ENCODE peak calls at places on chromosomes 13 and 19, in nine cellular contexts. One of them, this sample, is unnamed.

GRCh38 chr13:30673669-30674521 is 56.2 kb downstream of the USPL1 start:
- DNase-seq in stimulated activated CD4-positive, alpha-beta T cell treated with anti-CD3 and anti-CD28 coated beads, Interleukin-2, amount 100 ng/mL, for 4 hours: peak
- DNase-seq in GOT3: peak
- DNase-seq in T1000: peak
- DNase-seq in NCI-H1694: peak
- DNase-seq in fibroblast of lung: peak
- DNase-seq in MM.1S: peak
- DNase-seq in RPMI7951: peak
- DNase-seq in GM13976: peak
- DNase-seq in this sample: peak

GRCh38 chr19:7636691-7637373 is at the start of gene STXBP2:
- DNase-seq in stimulated activated CD4-positive, alpha-beta T cell treated with anti-CD3 and anti-CD28 coated beads, Interleukin-2, amount 100 ng/mL, for 4 hours: peak
- DNase-seq in GOT3: no peak
- DNase-seq in T1000: peak
- DNase-seq in NCI-H1694: no peak
- DNase-seq in fibroblast of lung: no peak
- DNase-seq in MM.1S: peak
- DNase-seq in RPMI7951: no peak
- DNase-seq in GM13976: peak
- DNase-seq in this sample: no peak

GRCh38 chr19:44719262-44719701 is 20.3 kb downstream of the CEACAM16 start:
- DNase-seq in stimulated activated CD4-positive, alpha-beta T cell treated with anti-CD3 and anti-CD28 coated beads, Interleukin-2, amount 100 ng/mL, for 4 hours: no peak
- DNase-seq in GOT3: no peak
- DNase-seq in T1000: no peak
- DNase-seq in NCI-H1694: no peak
- DNase-seq in fibroblast of lung: no peak
- DNase-seq in MM.1S: no peak
- DNase-seq in RPMI7951: no peak
- DNase-seq in GM13976: no peak
- DNase-seq in this sample: no peak

GRCh38 chr19:12567951-12568350 is 16.7 kb upstream of the ZNF564 start:
- DNase-seq in stimulated activated CD4-positive, alpha-beta T cell treated with anti-CD3 and anti-CD28 coated beads, Interleukin-2, amount 100 ng/mL, for 4 hours: no peak
- DNase-seq in GOT3: no peak
- DNase-seq in T1000: no peak
- DNase-seq in NCI-H1694: no peak
- DNase-seq in fibroblast of lung: no peak
- DNase-seq in MM.1S: no peak
- DNase-seq in RPMI7951: no peak
- DNase-seq in GM13976: no peak
- DNase-seq in this sample: no peak

GRCh38 chr19:802888-803561 is 5.8 kb downstream of the PTBP1 start:
- DNase-seq in stimulated activated CD4-positive, alpha-beta T cell treated with anti-CD3 and anti-CD28 coated beads, Interleukin-2, amount 100 ng/mL, for 4 hours: no peak
- DNase-seq in GOT3: no peak
- DNase-seq in T1000: no peak
- DNase-seq in NCI-H1694: no peak
- DNase-seq in fibroblast of lung: peak
- DNase-seq in MM.1S: no peak
- DNase-seq in RPMI7951: no peak
- DNase-seq in GM13976: no peak
- DNase-seq in this sample: no peak

GRCh38 chr19:31385744-31386143 is 36.5 kb upstream of the TSHZ3 start:
- DNase-seq in stimulated activated CD4-positive, alpha-beta T cell treated with anti-CD3 and anti-CD28 coated beads, Interleukin-2, amount 100 ng/mL, for 4 hours: no peak
- DNase-seq in GOT3: no peak
- DNase-seq in T1000: no peak
- DNase-seq in NCI-H1694: no peak
- DNase-seq in fibroblast of lung: no peak
- DNase-seq in MM.1S: no peak
- DNase-seq in RPMI7951: no peak
- DNase-seq in GM13976: no peak
- DNase-seq in this sample: no peak

GRCh38 chr13:78816592-78816991 is 157.6 kb upstream of the OBI1 start:
- DNase-seq in stimulated activated CD4-positive, alpha-beta T cell treated with anti-CD3 and anti-CD28 coated beads, Interleukin-2, amount 100 ng/mL, for 4 hours: no peak
- DNase-seq in GOT3: no peak
- DNase-seq in T1000: no peak
- DNase-seq in NCI-H1694: no peak
- DNase-seq in fibroblast of lung: no peak
- DNase-seq in MM.1S: no peak
- DNase-seq in RPMI7951: no peak
- DNase-seq in GM13976: no peak
- DNase-seq in this sample: no peak

GRCh38 chr19:55257461-55258411 is 1.1 kb downstream of the PPP6R1 start:
- DNase-seq in stimulated activated CD4-positive, alpha-beta T cell treated with anti-CD3 and anti-CD28 coated beads, Interleukin-2, amount 100 ng/mL, for 4 hours: no peak
- DNase-seq in GOT3: no peak
- DNase-seq in T1000: no peak
- DNase-seq in NCI-H1694: no peak
- DNase-seq in fibroblast of lung: no peak
- DNase-seq in MM.1S: peak
- DNase-seq in RPMI7951: peak
- DNase-seq in GM13976: no peak
- DNase-seq in this sample: no peak

GRCh38 chr19:17206736-17207581 is 8.2 kb upstream of the USE1 start:
- DNase-seq in stimulated activated CD4-positive, alpha-beta T cell treated with anti-CD3 and anti-CD28 coated beads, Interleukin-2, amount 100 ng/mL, for 4 hours: no peak
- DNase-seq in GOT3: no peak
- DNase-seq in T1000: no peak
- DNase-seq in NCI-H1694: no peak
- DNase-seq in fibroblast of lung: no peak
- DNase-seq in MM.1S: no peak
- DNase-seq in RPMI7951: no peak
- DNase-seq in GM13976: no peak
- DNase-seq in this sample: no peak

GRCh38 chr19:5828661-5829566 is 10.6 kb downstream of the FUT6 start:
- DNase-seq in stimulated activated CD4-positive, alpha-beta T cell treated with anti-CD3 and anti-CD28 coated beads, Interleukin-2, amount 100 ng/mL, for 4 hours: no peak
- DNase-seq in GOT3: no peak
- DNase-seq in T1000: no peak
- DNase-seq in NCI-H1694: peak
- DNase-seq in fibroblast of lung: no peak
- DNase-seq in MM.1S: no peak
- DNase-seq in RPMI7951: no peak
- DNase-seq in GM13976: peak
- DNase-seq in this sample: peak

GRCh38 chr13:41985788-41986508 is 25.0 kb upstream of the VWA8 start:
- DNase-seq in stimulated activated CD4-positive, alpha-beta T cell treated with anti-CD3 and anti-CD28 coated beads, Interleukin-2, amount 100 ng/mL, for 4 hours: no peak
- DNase-seq in GOT3: no peak
- DNase-seq in T1000: peak
- DNase-seq in NCI-H1694: no peak
- DNase-seq in fibroblast of lung: peak
- DNase-seq in MM.1S: no peak
- DNase-seq in RPMI7951: peak
- DNase-seq in GM13976: no peak
- DNase-seq in this sample: no peak

This sample was measured in NCI-H446.